ENCODE peak calls at places on chromosome 19, in seven cellular contexts. J is IMR-90, K is stomach, B is mammary epithelial cell, R is AG09309, W is H9, F is K562. Z is an unnamed sample.

GRCh38 chr19:33226550-33227241 is 1.0 kb upstream of the SLC7A10 start:
- DNase-seq in K (peak), J (no peak), W (peak), B (no peak), F (no peak), R (no peak), Z (peak)

GRCh38 chr19:35587326-35587725 is 1.4 kb downstream of the PMIS2 start:
- DNase-seq in F (no peak), R (no peak), W (no peak), B (no peak), J (no peak), K (no peak), Z (no peak)

GRCh38 chr19:1181606-1182005 is 7.5 kb upstream of the SBNO2 start:
- DNase-seq in J (no peak), W (no peak), R (no peak), F (no peak), B (peak), K (peak), Z (no peak)

GRCh38 chr19:31560021-31560770 is 211.0 kb upstream of the TSHZ3 start:
- DNase-seq in B (no peak), J (peak), K (no peak), F (no peak), R (no peak), W (no peak), Z (no peak)

GRCh38 chr19:5303208-5303607 is 37.4 kb downstream of the PTPRS start:
- DNase-seq in K (no peak), R (no peak), F (no peak), B (no peak), J (no peak), W (no peak), Z (no peak)

GRCh38 chr19:33750587-33751385 is 45.9 kb upstream of the KCTD15 start:
- DNase-seq in R (no peak), J (no peak), B (no peak), W (no peak), F (no peak), K (no peak), Z (no peak)

GRCh38 chr19:6862673-6863078 is 24.7 kb upstream of the ADGRE1 start:
- DNase-seq in K (peak), W (peak), R (peak), B (peak), F (peak), J (peak), Z (peak)

GRCh38 chr19:15318241-15318691 is 14.1 kb downstream of the BRD4 start:
- DNase-seq in K (no peak), J (peak), B (no peak), F (no peak), W (no peak), R (no peak), Z (no peak)

GRCh38 chr19:18291590-18292459 is 10.4 kb upstream of the JUND start:
- DNase-seq in K (peak), J (peak), B (peak), R (no peak), W (peak), F (peak), Z (no peak)

GRCh38 chr19:6223461-6224307 is 56.1 kb downstream of the MLLT1 start:
- DNase-seq in W (no peak), B (no peak), K (peak), F (no peak), J (no peak), R (no peak), Z (no peak)

GRCh38 chr19:27762933-27763332 is 1450.0 kb downstream of the UQCRFS1 start:
- DNase-seq in K (no peak), J (no peak), F (no peak), W (no peak), R (no peak), B (no peak), Z (no peak)

GRCh38 chr19:17242431-17243208 is 3.1 kb downstream of the NR2F6 start:
- DNase-seq in J (no peak), R (no peak), K (no peak), B (no peak), W (no peak), F (no peak), Z (no peak)

GRCh38 chr19:31332096-31332495 is 17.1 kb downstream of the TSHZ3 start:
- DNase-seq in B (no peak), K (peak), J (peak), F (no peak), W (no peak), R (no peak), Z (no peak)

GRCh38 chr19:1211494-1212234 is 6.1 kb downstream of the STK11 start:
- DNase-seq in R (no peak), F (peak), B (peak), W (peak), K (peak), J (no peak), Z (no peak)

GRCh38 chr19:2577722-2578335 is 101.9 kb downstream of the GADD45B start:
- DNase-seq in K (no peak), W (no peak), J (no peak), R (no peak), B (no peak), F (no peak), Z (no peak)

DNA sequence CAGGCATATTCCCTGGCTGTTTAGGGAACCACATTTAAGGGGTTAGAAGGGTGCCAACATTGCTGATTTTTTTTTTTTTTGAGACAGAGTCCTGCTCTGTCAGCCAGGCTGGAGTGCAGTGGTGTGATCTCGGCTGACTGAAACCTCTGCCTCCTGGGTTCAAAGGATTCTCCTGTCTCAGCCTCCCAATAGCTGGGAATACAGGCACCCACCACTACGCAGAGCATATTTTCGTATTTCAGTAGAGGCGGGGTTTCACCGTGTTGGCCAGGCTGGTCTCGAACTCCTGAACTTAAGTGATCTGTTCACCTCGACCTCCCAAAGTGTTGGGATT is 7.8 kb upstream of the CRX start:
- DNase-seq in F (no peak), R (no peak), J (no peak), K (no peak), B (no peak), W (no peak), Z (no peak)
- TF ChIP-seq CTCF in F (no peak), R (no peak), J (no peak), K (no peak), B (no peak), W (no peak), Z (peak)

DNA sequence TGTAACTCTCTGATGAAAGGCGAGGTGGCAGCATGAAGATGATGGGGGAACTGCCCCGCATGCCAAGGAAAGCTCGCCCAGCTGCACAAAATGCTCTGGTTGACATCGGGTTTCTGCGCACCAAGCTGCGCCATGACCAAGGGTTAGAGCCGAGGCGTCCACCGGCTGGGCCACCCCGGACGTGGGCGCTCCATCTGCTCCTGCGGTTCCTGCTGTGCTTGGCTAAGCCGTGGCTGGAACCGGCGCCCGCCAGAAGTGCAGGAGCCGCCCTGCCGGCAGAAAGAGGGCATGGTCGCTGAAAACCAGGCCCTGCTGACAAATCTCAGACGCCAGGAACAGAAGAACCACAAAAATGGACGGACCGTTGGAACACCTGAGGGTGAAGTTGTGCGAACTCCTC is 57.9 kb downstream of the ZNF100 start:
- DNase-seq in B (no peak), K (no peak), J (no peak), F (no peak), W (no peak), R (no peak), Z (no peak)
- TF ChIP-seq CTCF in B (no peak), K (no peak), J (no peak), F (no peak), W (no peak), R (no peak), Z (no peak)

GRCh38 chr19:51339687-51340656 is 2.0 kb downstream of the VSIG10L start:
- DNase-seq in W (peak), B (peak), J (peak), R (peak), F (peak), K (peak), Z (peak)
- TF ChIP-seq CTCF in W (no peak), B (no peak), J (peak), R (no peak), F (peak), K (no peak), Z (peak)

GRCh38 chr19:58227964-58228583 is 640 bp upstream of the ZNF544 start:
- DNase-seq in K (no peak), B (no peak), J (no peak), W (no peak), R (no peak), F (no peak), Z (no peak)

GRCh38 chr19:58229255-58229639 is 533 bp downstream of the ZNF544 start:
- DNase-seq in R (no peak), J (peak), W (peak), B (peak), F (no peak), K (no peak), Z (no peak)

GRCh38 chr19:58228584-58229254 is at the start of gene ZNF544:
- DNase-seq in W (peak), J (peak), F (peak), R (peak), K (peak), B (peak), Z (peak)
- TF ChIP-seq CTCF in W (no peak), J (peak), F (peak), R (peak), K (no peak), B (no peak), Z (no peak)

DNA sequence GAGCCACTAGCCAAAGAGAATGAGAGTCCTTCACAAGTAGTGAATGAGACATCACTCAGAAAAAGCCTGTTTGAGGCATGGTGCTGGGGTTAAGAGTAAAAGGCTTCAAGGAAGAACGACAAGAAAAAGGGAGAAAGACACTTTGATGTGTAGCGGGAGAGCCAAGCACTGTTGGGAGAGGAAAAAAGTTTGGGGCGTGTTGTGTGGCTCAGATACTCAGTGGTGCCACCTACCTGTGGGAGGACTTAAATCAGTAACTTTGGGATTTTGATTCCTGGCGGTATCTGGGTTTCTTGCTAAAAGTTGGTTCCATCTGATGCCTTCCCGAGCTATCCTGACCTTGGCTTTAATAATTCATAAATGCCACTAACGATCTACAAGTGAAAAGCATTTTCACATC is 12.3 kb downstream of the ELSPBP1 start:
- DNase-seq in F (peak), J (no peak), R (no peak), K (no peak), W (peak), B (no peak), Z (no peak)
- TF ChIP-seq CTCF in F (peak), J (no peak), R (no peak), K (no peak), W (peak), B (peak), Z (no peak)

GRCh38 chr19:54464044-54464623 is 556 bp upstream of the LENG9 start:
- DNase-seq in J (peak), W (peak), F (peak), B (peak), K (peak), R (no peak), Z (peak)
- TF ChIP-seq CTCF in J (no peak), W (no peak), F (peak), B (no peak), K (no peak), R (no peak), Z (no peak)

GRCh38 chr19:50264483-50265186 is 61.2 kb downstream of the MYH14 start:
- DNase-seq in F (peak), J (no peak), B (no peak), R (no peak), W (peak), K (no peak), Z (no peak)
- TF ChIP-seq CTCF in F (peak), J (no peak), B (no peak), R (no peak), W (peak), K (no peak), Z (no peak)

GRCh38 chr19:43723588-43723987 is 7.7 kb downstream of the IRGC start:
- DNase-seq in B (no peak), R (no peak), J (no peak), W (no peak), F (no peak), K (no peak), Z (no peak)
- TF ChIP-seq CTCF in B (peak), R (peak), J (peak), W (peak), F (peak), K (no peak), Z (no peak)